ENCODE peak calls at places on chromosomes 3 and 15, in six cellular contexts. One of them, this sample, is unnamed. For H3K27me3 and H3K36me3, the result is how much of the 10 kb centered on the place peaks cover.

GRCh38 chr15:28154283-28154682 is 55.2 kb upstream of the OCA2 start:
- DNase-seq in NT2/D1: no peak
- DNase-seq in Peyer's patch: no peak
- DNase-seq in lower lobe of right lung: no peak
- DNase-seq in CD8-positive, alpha-beta T cell: no peak
- DNase-seq in tibial artery: no peak
- DNase-seq in this sample: no peak

GRCh38 chr3:22319446-22319845 is 568.4 kb upstream of the ZNF385D start:
- DNase-seq in CD8-positive, alpha-beta T cell: no peak
- DNase-seq in tibial artery: no peak
- DNase-seq in NT2/D1: no peak
- DNase-seq in lower lobe of right lung: no peak
- DNase-seq in Peyer's patch: no peak
- DNase-seq in this sample: no peak

GRCh38 chr3:168647582-168647981 is 551.9 kb upstream of the GOLIM4 start:
- DNase-seq in lower lobe of right lung: no peak
- DNase-seq in CD8-positive, alpha-beta T cell: no peak
- DNase-seq in NT2/D1: no peak
- DNase-seq in Peyer's patch: no peak
- DNase-seq in tibial artery: no peak
- DNase-seq in this sample: no peak

GRCh38 chr3:189355481-189356201 is 183.9 kb downstream of the TPRG1 start:
- DNase-seq in NT2/D1: peak
- DNase-seq in tibial artery: no peak
- DNase-seq in Peyer's patch: no peak
- DNase-seq in CD8-positive, alpha-beta T cell: peak
- DNase-seq in lower lobe of right lung: no peak
- DNase-seq in this sample: peak

GRCh38 chr3:42654331-42655201 is 1.1 kb downstream of the ZBTB47 start:
- DNase-seq in tibial artery: peak
- DNase-seq in NT2/D1: peak
- DNase-seq in CD8-positive, alpha-beta T cell: peak
- DNase-seq in Peyer's patch: peak
- DNase-seq in lower lobe of right lung: no peak
- DNase-seq in this sample: no peak

GRCh38 chr3:177563792-177564191 is 366.5 kb upstream of the TBL1XR1 start:
- DNase-seq in Peyer's patch: no peak
- DNase-seq in NT2/D1: no peak
- DNase-seq in tibial artery: no peak
- DNase-seq in lower lobe of right lung: no peak
- DNase-seq in CD8-positive, alpha-beta T cell: no peak
- DNase-seq in this sample: no peak

GRCh38 chr15:92323480-92323879 is 70.2 kb upstream of the ST8SIA2 start:
- DNase-seq in tibial artery: no peak
- DNase-seq in lower lobe of right lung: no peak
- DNase-seq in Peyer's patch: no peak
- DNase-seq in NT2/D1: no peak
- DNase-seq in CD8-positive, alpha-beta T cell: no peak
- DNase-seq in this sample: no peak

GRCh38 chr3:46671541-46672348 is 21.7 kb downstream of the ALS2CL start:
- DNase-seq in lower lobe of right lung: peak
- DNase-seq in NT2/D1: no peak
- DNase-seq in CD8-positive, alpha-beta T cell: no peak
- DNase-seq in tibial artery: peak
- DNase-seq in Peyer's patch: no peak
- DNase-seq in this sample: no peak

GRCh38 chr15:67820992-67821783 is 4.1 kb upstream of the SKOR1 start:
- DNase-seq in NT2/D1: no peak
- DNase-seq in Peyer's patch: peak
- DNase-seq in lower lobe of right lung: no peak
- DNase-seq in tibial artery: no peak
- DNase-seq in CD8-positive, alpha-beta T cell: no peak
- DNase-seq in this sample: no peak

GRCh38 chr15:66670698-66671580 is 31.1 kb upstream of the SMAD6 start:
- DNase-seq in CD8-positive, alpha-beta T cell: no peak
- DNase-seq in Peyer's patch: peak
- DNase-seq in NT2/D1: no peak
- DNase-seq in tibial artery: no peak
- DNase-seq in lower lobe of right lung: peak
- DNase-seq in this sample: no peak

GRCh38 chr3:86702381-86702958 is 288.5 kb downstream of the VGLL3 start:
- DNase-seq in NT2/D1: no peak
- DNase-seq in lower lobe of right lung: no peak
- DNase-seq in CD8-positive, alpha-beta T cell: no peak
- DNase-seq in Peyer's patch: no peak
- DNase-seq in tibial artery: no peak
- DNase-seq in this sample: no peak

GRCh38 chr3:13570391-13571194 is 21.7 kb downstream of the FBLN2 start:
- DNase-seq in NT2/D1: no peak
- DNase-seq in Peyer's patch: no peak
- DNase-seq in CD8-positive, alpha-beta T cell: no peak
- DNase-seq in tibial artery: no peak
- DNase-seq in lower lobe of right lung: no peak
- DNase-seq in this sample: no peak

GRCh38 chr3:59816312-59816711 is 766.5 kb upstream of the CFAP20DC start:
- DNase-seq in lower lobe of right lung: no peak
- DNase-seq in Peyer's patch: no peak
- DNase-seq in tibial artery: no peak
- DNase-seq in CD8-positive, alpha-beta T cell: no peak
- DNase-seq in NT2/D1: no peak
- DNase-seq in this sample: no peak

GRCh38 chr3:146974001-146974400 is 368.9 kb upstream of the PLSCR5 start:
- DNase-seq in Peyer's patch: no peak
- DNase-seq in tibial artery: no peak
- DNase-seq in lower lobe of right lung: no peak
- DNase-seq in NT2/D1: no peak
- DNase-seq in CD8-positive, alpha-beta T cell: no peak
- DNase-seq in this sample: no peak

GRCh38 chr3:52084954-52085730 is 28.8 kb upstream of the DUSP7 start:
- DNase-seq in Peyer's patch: no peak
- DNase-seq in CD8-positive, alpha-beta T cell: no peak
- DNase-seq in lower lobe of right lung: peak
- DNase-seq in NT2/D1: no peak
- DNase-seq in tibial artery: no peak
- DNase-seq in this sample: no peak

GRCh38 chr3:184305577-184305976 is 6.5 kb downstream of the PSMD2 start:
- DNase-seq in CD8-positive, alpha-beta T cell: no peak
- DNase-seq in NT2/D1: no peak
- DNase-seq in tibial artery: no peak
- DNase-seq in Peyer's patch: no peak
- DNase-seq in lower lobe of right lung: no peak
- DNase-seq in this sample: no peak

GRCh38 chr3:125300416-125300815 is 74.7 kb downstream of the ZNF148 start:
- DNase-seq in lower lobe of right lung: no peak
- DNase-seq in tibial artery: no peak
- DNase-seq in NT2/D1: no peak
- DNase-seq in Peyer's patch: no peak
- DNase-seq in CD8-positive, alpha-beta T cell: no peak
- DNase-seq in this sample: no peak

GRCh38 chr3:169869484-169870304 is at the start of gene LRRC31:
- DNase-seq in CD8-positive, alpha-beta T cell: peak
- DNase-seq in lower lobe of right lung: no peak
- DNase-seq in NT2/D1: no peak
- DNase-seq in tibial artery: no peak
- DNase-seq in Peyer's patch: no peak
- DNase-seq in this sample: no peak

GRCh38 chr15:82371649-82372048 is 22.4 kb upstream of the GOLGA6L10 start:
- DNase-seq in tibial artery: no peak
- DNase-seq in Peyer's patch: no peak
- DNase-seq in CD8-positive, alpha-beta T cell: no peak
- DNase-seq in lower lobe of right lung: no peak
- DNase-seq in NT2/D1: no peak
- DNase-seq in this sample: no peak

GRCh38 chr3:107942244-107942643 is 148.6 kb downstream of the CD47 start:
- DNase-seq in tibial artery: no peak
- DNase-seq in Peyer's patch: no peak
- DNase-seq in CD8-positive, alpha-beta T cell: no peak
- DNase-seq in lower lobe of right lung: no peak
- DNase-seq in NT2/D1: no peak
- DNase-seq in this sample: peak

GRCh38 chr15:100764778-100765457 is 114.7 kb upstream of the ALDH1A3 start:
- DNase-seq in tibial artery: peak
- DNase-seq in Peyer's patch: no peak
- DNase-seq in lower lobe of right lung: no peak
- DNase-seq in NT2/D1: no peak
- DNase-seq in CD8-positive, alpha-beta T cell: no peak
- DNase-seq in this sample: no peak

GRCh38 chr3:51967384-51968174 is at the start of gene PCBP4:
- DNase-seq in CD8-positive, alpha-beta T cell: peak
- DNase-seq in lower lobe of right lung: peak
- DNase-seq in NT2/D1: no peak
- DNase-seq in tibial artery: peak
- DNase-seq in Peyer's patch: peak
- DNase-seq in this sample: peak

DNA sequence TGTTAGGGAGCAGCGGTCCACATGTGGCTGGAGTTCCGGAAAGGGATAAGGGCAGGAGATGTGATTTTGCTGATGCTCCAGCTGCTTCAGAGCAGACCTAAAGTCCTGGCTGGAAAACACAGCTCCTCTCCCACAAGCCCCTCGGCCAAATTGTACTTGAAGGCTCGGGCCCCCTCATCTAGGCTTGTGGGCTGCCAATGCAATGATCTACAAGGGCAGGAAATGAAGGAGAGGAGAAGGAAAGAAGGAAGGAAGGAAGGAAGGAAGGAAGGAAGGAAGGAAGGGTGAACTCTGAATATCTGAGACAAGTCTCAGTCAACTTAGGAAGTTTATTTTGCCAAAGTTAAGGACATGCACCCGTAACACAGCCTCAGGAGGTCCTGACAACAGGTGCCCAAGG is 211.3 kb upstream of the TLE3 start:
- DNase-seq in lower lobe of right lung: no peak
- DNase-seq in CD8-positive, alpha-beta T cell: peak
- DNase-seq in NT2/D1: no peak
- DNase-seq in Peyer's patch: no peak
- DNase-seq in tibial artery: no peak
- DNase-seq in this sample: no peak
- H3K27me3 ChIP-seq in lower lobe of right lung: under half
- H3K27me3 ChIP-seq in CD8-positive, alpha-beta T cell: under half
- H3K27me3 ChIP-seq in NT2/D1: under half
- H3K27me3 ChIP-seq in Peyer's patch: under half
- H3K27me3 ChIP-seq in tibial artery: under half
- H3K27me3 ChIP-seq in this sample: under half

GRCh38 chr3:134367412-134367811 is 6.8 kb downstream of the AMOTL2 start:
- DNase-seq in tibial artery: peak
- DNase-seq in NT2/D1: no peak
- DNase-seq in lower lobe of right lung: no peak
- DNase-seq in Peyer's patch: no peak
- DNase-seq in CD8-positive, alpha-beta T cell: no peak
- DNase-seq in this sample: no peak

GRCh38 chr3:134366928-134367352 is 7.3 kb downstream of the AMOTL2 start:
- DNase-seq in tibial artery: peak
- DNase-seq in lower lobe of right lung: no peak
- DNase-seq in Peyer's patch: no peak
- DNase-seq in NT2/D1: no peak
- DNase-seq in CD8-positive, alpha-beta T cell: no peak
- DNase-seq in this sample: no peak

GRCh38 chr3:134369231-134369741 is 5.0 kb downstream of the AMOTL2 start:
- DNase-seq in lower lobe of right lung: no peak
- DNase-seq in Peyer's patch: no peak
- DNase-seq in tibial artery: peak
- DNase-seq in NT2/D1: no peak
- DNase-seq in CD8-positive, alpha-beta T cell: no peak
- DNase-seq in this sample: no peak

GRCh38 chr3:134368751-134369105 is 5.5 kb downstream of the AMOTL2 start:
- DNase-seq in CD8-positive, alpha-beta T cell: no peak
- DNase-seq in tibial artery: peak
- DNase-seq in NT2/D1: no peak
- DNase-seq in lower lobe of right lung: no peak
- DNase-seq in Peyer's patch: no peak
- DNase-seq in this sample: no peak

DNA sequence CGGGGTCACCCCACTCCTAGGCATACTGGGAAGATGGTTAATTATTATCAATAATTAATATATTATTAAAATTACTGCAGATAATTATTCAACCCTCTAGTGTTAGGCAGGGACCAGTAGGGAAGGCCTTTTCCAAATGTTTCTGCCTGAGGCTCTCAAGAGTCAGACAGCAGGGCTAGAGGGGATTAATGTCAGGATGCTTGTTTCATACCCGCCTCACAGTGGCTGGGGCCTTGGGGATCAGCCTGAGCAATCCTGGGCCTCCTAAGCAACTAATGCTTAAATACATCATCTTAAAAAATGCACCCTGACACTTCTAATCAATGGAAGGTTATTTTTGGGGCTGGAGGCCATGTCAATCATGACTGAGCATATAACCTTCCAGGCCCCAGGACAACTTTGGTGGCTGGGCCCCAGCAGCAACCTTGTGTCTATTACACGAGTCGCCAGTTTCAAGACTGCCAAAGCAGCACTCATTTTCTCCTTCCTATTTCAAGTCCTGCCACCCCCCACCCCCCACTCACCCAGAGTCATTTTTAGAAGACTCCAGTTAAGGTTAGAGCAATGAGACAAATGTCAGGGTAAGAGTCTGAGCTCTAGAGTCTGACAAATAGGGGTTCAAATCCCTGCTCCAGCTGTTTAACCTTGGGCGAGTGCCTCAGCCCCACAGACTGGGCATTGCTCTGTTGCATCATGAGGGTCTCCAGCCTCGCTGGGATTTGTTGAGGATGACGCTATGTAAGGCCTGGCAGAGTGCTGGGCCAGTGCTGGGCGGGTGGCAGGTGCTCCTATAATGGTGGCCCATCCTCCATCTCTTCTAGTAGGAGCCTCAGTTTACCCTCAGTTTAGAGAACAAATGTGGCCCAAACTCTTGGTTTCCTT is 6.1 kb downstream of the AMOTL2 start:
- DNase-seq in Peyer's patch: no peak
- DNase-seq in NT2/D1: no peak
- DNase-seq in lower lobe of right lung: no peak
- DNase-seq in tibial artery: peak
- DNase-seq in CD8-positive, alpha-beta T cell: no peak
- DNase-seq in this sample: no peak
- H3K36me3 ChIP-seq in Peyer's patch: half or more
- H3K36me3 ChIP-seq in NT2/D1: half or more
- H3K36me3 ChIP-seq in lower lobe of right lung: half or more
- H3K36me3 ChIP-seq in tibial artery: half or more
- H3K36me3 ChIP-seq in CD8-positive, alpha-beta T cell: under half
- H3K36me3 ChIP-seq in this sample: under half

GRCh38 chr3:57073628-57074027 is 13.2 kb downstream of the SPATA12 start:
- DNase-seq in Peyer's patch: no peak
- DNase-seq in NT2/D1: no peak
- DNase-seq in lower lobe of right lung: no peak
- DNase-seq in CD8-positive, alpha-beta T cell: no peak
- DNase-seq in tibial artery: no peak
- DNase-seq in this sample: no peak
- H3K27me3 ChIP-seq in Peyer's patch: under half
- H3K27me3 ChIP-seq in NT2/D1: under half
- H3K27me3 ChIP-seq in lower lobe of right lung: under half
- H3K27me3 ChIP-seq in CD8-positive, alpha-beta T cell: under half
- H3K27me3 ChIP-seq in tibial artery: under half
- H3K27me3 ChIP-seq in this sample: under half

DNA sequence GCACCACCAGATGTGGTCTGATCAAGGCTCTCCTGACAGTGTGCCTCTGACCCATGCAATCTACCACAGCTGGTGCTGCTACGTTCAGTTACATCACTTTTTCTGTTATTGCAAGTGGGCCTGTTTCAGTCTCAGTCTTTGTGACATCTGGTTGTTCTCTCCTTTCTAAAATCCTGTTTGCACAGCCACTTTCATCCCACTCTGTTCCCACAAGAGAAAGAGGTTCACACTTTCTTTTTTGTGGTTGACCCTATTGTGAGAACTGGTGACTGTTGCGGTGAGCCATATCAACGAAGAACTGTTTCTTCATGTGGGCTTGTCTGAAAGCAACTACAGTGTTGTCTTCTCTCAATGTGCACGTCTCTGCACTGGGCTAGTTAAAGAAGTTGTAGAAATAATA is 342.8 kb upstream of the ARPP21 start:
- DNase-seq in tibial artery: no peak
- DNase-seq in lower lobe of right lung: no peak
- DNase-seq in NT2/D1: no peak
- DNase-seq in Peyer's patch: no peak
- DNase-seq in CD8-positive, alpha-beta T cell: no peak
- DNase-seq in this sample: peak
- H3K36me3 ChIP-seq in tibial artery: under half
- H3K36me3 ChIP-seq in lower lobe of right lung: under half
- H3K36me3 ChIP-seq in NT2/D1: under half
- H3K36me3 ChIP-seq in Peyer's patch: under half
- H3K36me3 ChIP-seq in CD8-positive, alpha-beta T cell: under half
- H3K36me3 ChIP-seq in this sample: under half